ENCODE peak calls at places on chromosomes 12 and 14, in nine cellular contexts. F is NCI-H524; Y is CD4-positive, CD25-positive, alpha-beta regulatory T cell; K is fibroblast of mammary gland; P is DMS153; E is myocyte; X is CD4-positive, alpha-beta memory T cell; O is caudate nucleus; A is memory B cell. N is an unnamed sample.

GRCh38 chr12:70691018-70691672 is 53.9 kb upstream of the PTPRB start:
- DNase-seq in F (no peak), E (peak), K (peak), X (no peak), Y (no peak), O (no peak), P (peak), A (no peak), N (no peak)

GRCh38 chr12:69933115-69933552 is 108.1 kb downstream of the MYRFL start:
- DNase-seq in O (no peak), X (no peak), K (no peak), P (no peak), Y (no peak), E (no peak), F (no peak), A (no peak), N (no peak)

GRCh38 chr12:19520646-19521045 is 81.4 kb downstream of the AEBP2 start:
- DNase-seq in K (no peak), O (no peak), E (no peak), P (no peak), F (no peak), X (no peak), A (no peak), Y (no peak), N (no peak)

GRCh38 chr14:91554535-91555332 is 44.6 kb upstream of the PPP4R3A start:
- DNase-seq in P (no peak), K (no peak), A (no peak), F (peak), X (no peak), O (no peak), E (no peak), Y (no peak), N (no peak)

GRCh38 chr12:131413471-131413870 is 297.4 kb upstream of the SFSWAP start:
- DNase-seq in P (no peak), E (no peak), A (no peak), F (no peak), X (no peak), K (no peak), O (no peak), Y (no peak), N (no peak)

GRCh38 chr12:98424726-98425401 is 90.5 kb upstream of the TMPO start:
- DNase-seq in P (peak), E (peak), K (peak), X (peak), A (peak), F (peak), Y (peak), O (peak), N (peak)

GRCh38 chr12:130132831-130133635 is 29.2 kb upstream of the FZD10 start:
- DNase-seq in X (no peak), A (no peak), O (no peak), P (peak), K (no peak), E (no peak), F (no peak), Y (no peak), N (no peak)

GRCh38 chr14:64812412-64812811 is 67.3 kb downstream of the SPTB start:
- DNase-seq in X (peak), K (no peak), P (peak), A (peak), Y (peak), E (peak), F (peak), O (no peak), N (peak)

GRCh38 chr14:21868442-21869046 is 194.9 kb upstream of the OR4E1 start:
- DNase-seq in E (peak), O (peak), Y (peak), K (peak), P (peak), X (peak), A (peak), F (peak), N (peak)

GRCh38 chr12:2336409-2336829 is 283.6 kb downstream of the CACNA1C start:
- DNase-seq in X (no peak), O (no peak), K (peak), A (no peak), P (no peak), F (no peak), Y (no peak), E (peak), N (no peak)

GRCh38 chr14:54567634-54568561 is 970 bp downstream of the SAMD4A start:
- DNase-seq in X (peak), P (no peak), O (peak), A (peak), Y (peak), K (peak), E (peak), F (peak), N (peak)

GRCh38 chr12:114834621-114835020 is 150.6 kb upstream of the TBX3 start:
- DNase-seq in Y (no peak), F (no peak), X (no peak), O (no peak), E (no peak), K (peak), A (no peak), P (no peak), N (no peak)

GRCh38 chr12:92224685-92225331 is 79.2 kb upstream of the BTG1 start:
- DNase-seq in P (no peak), X (no peak), A (no peak), E (peak), F (no peak), K (peak), O (no peak), Y (no peak), N (no peak)

GRCh38 chr12:6186114-6186827 is 13.9 kb upstream of the CD9 start:
- DNase-seq in E (no peak), Y (no peak), X (no peak), O (no peak), K (no peak), A (no peak), F (no peak), P (no peak), N (no peak)

GRCh38 chr14:22898302-22898894 is 15.4 kb downstream of the REM2 start:
- DNase-seq in Y (no peak), A (no peak), P (no peak), O (no peak), E (peak), K (peak), F (no peak), X (no peak), N (no peak)

GRCh38 chr12:99131761-99132199 is 486.7 kb downstream of the APAF1 start:
- DNase-seq in F (peak), P (no peak), X (no peak), Y (no peak), K (peak), O (peak), A (no peak), E (peak), N (no peak)